ENCODE peak calls at places on chromosomes 12 and 14, in four cellular contexts. M is progenitor cell of endocrine pancreas, K is breast epithelium, T is ovary. Q is an unnamed sample.

GRCh38 chr12:57881035-57881973 is 34.8 kb upstream of the CTDSP2 start:
- DNase-seq in M (no peak), K (no peak), T (peak), Q (no peak)

GRCh38 chr12:59446156-59446555 is 149.7 kb upstream of the SLC16A7 start:
- DNase-seq in T (no peak), K (no peak), M (no peak), Q (no peak)

GRCh38 chr12:67394600-67394999 is 125.4 kb downstream of the CAND1 start:
- DNase-seq in T (peak), M (no peak), K (no peak), Q (no peak)

GRCh38 chr12:66156654-66157053 is 13.1 kb downstream of the TMBIM4 start:
- DNase-seq in K (no peak), M (no peak), T (no peak), Q (no peak)

GRCh38 chr14:100289916-100290606 is 16.2 kb downstream of the SLC25A29 start:
- DNase-seq in M (no peak), K (peak), T (no peak), Q (no peak)

GRCh38 chr14:22159968-22160367 is 429.1 kb downstream of the DAD1 start:
- DNase-seq in K (no peak), M (no peak), T (no peak), Q (no peak)

GRCh38 chr14:104421892-104422291 is 157.7 kb upstream of the C14orf180 start:
- DNase-seq in T (no peak), K (no peak), M (no peak), Q (no peak)

GRCh38 chr12:113236539-113237354 is 15.5 kb downstream of the TPCN1 start:
- DNase-seq in M (no peak), T (no peak), K (no peak), Q (no peak)

GRCh38 chr14:100056964-100057817 is 8.0 kb upstream of the EVL start:
- DNase-seq in K (no peak), M (no peak), T (no peak), Q (no peak)

GRCh38 chr14:34174973-34175372 is 224.1 kb upstream of the EGLN3 start:
- DNase-seq in T (no peak), K (no peak), M (no peak), Q (no peak)

GRCh38 chr12:42904683-42905418 is 315.3 kb upstream of the PRICKLE1 start:
- DNase-seq in K (no peak), M (no peak), T (no peak), Q (no peak)

GRCh38 chr12:24109381-24110039 is 160.0 kb upstream of the SOX5 start:
- DNase-seq in M (no peak), K (no peak), T (no peak), Q (no peak)

GRCh38 chr12:7966558-7966957 is 30.6 kb upstream of the SLC2A3 start:
- DNase-seq in K (no peak), T (no peak), M (no peak), Q (no peak)

GRCh38 chr12:7972734-7973488 is 36.9 kb upstream of the SLC2A3 start:
- DNase-seq in M (no peak), K (no peak), T (no peak), Q (no peak)

DNA sequence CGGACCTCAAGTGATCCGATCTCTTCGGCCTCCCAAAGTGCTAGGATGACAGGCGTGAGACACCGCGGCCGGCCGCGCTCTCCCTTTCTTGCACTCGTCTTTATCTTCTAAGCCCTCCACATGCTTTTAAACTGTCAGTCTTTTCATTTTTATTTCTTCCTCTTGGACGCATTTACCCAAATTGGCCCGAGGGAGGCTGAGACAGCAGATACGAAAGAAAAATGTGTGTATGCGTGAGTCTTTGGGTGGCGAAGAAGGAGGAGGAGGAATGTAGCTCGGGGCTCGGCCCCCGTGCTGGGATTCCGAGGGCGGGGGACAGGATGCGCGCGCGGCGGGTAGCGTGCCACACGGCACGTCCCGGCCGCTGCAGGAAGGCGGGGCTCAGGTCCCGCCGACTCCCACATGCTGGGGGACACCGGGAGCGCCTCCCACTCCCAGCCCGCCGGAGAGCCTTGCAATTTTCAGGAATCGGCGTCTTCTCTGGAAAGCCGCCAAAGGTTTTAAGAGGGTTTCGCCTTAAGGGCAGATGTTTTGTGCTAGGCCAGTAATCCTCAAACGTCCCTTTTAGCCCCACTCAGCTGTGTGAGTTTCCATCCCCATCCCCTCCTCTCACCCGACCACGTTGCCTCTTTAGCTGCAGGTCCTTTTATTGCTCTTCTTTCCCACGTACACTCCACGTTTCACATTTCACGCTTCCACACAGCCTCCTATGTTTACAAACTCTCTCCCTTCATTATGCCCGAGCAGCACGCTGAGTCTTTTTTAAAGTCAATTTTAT is 34.7 kb upstream of the SLC2A3 start:
- DNase-seq in K (peak), T (peak), M (peak), Q (peak)
- TF ChIP-seq CTCF in K (peak), T (no peak), M (no peak), Q (no peak)

GRCh38 chr12:79358716-79359341 is 331.9 kb downstream of the PAWR start:
- DNase-seq in M (no peak), K (no peak), T (no peak), Q (no peak)
- TF ChIP-seq CTCF in M (no peak), K (no peak), T (no peak), Q (no peak)

GRCh38 chr12:32261638-32262037 is 137.7 kb upstream of the FGD4 start:
- DNase-seq in T (no peak), M (no peak), K (no peak), Q (no peak)
- TF ChIP-seq CTCF in T (no peak), M (peak), K (no peak), Q (peak)

GRCh38 chr12:119262388-119262787 is 72.1 kb upstream of the CCDC60 start:
- DNase-seq in M (no peak), T (no peak), K (no peak), Q (no peak)
- TF ChIP-seq CTCF in M (no peak), T (no peak), K (no peak), Q (no peak)

Q was measured in D721Med.